ENCODE peak calls at places on chromosomes 7 and 10, in four cellular contexts. T is choroid plexus epithelial cell, U is right atrium auricular region, O is AG04449. X is an unnamed sample.

GRCh38 chr7:142669074-142669654 is 80.1 kb upstream of the PRSS1 start:
- DNase-seq in T (peak), U (no peak), O (no peak), X (no peak)

GRCh38 chr10:103933557-103934121 is 15.7 kb upstream of the STN1 start:
- DNase-seq in T (no peak), U (no peak), O (no peak), X (no peak)

GRCh38 chr10:100786591-100786990 is 41.2 kb downstream of the PAX2 start:
- DNase-seq in T (no peak), U (no peak), O (no peak), X (no peak)

GRCh38 chr7:81618400-81619014 is 151.3 kb downstream of the HGF start:
- DNase-seq in T (peak), U (no peak), O (peak), X (no peak)

GRCh38 chr7:140646931-140647647 is 6.5 kb upstream of the DENND2A start:
- DNase-seq in T (peak), U (no peak), O (no peak), X (no peak)

GRCh38 chr10:9096288-9096687 is 1041.8 kb downstream of the GATA3 start:
- DNase-seq in T (no peak), U (no peak), O (no peak), X (no peak)

GRCh38 chr10:118809372-118809695 is 54.6 kb upstream of the CACUL1 start:
- DNase-seq in T (no peak), U (no peak), O (no peak), X (no peak)

GRCh38 chr10:45526309-45526708 is 146.3 kb downstream of the ZFAND4 start:
- DNase-seq in T (peak), U (no peak), O (no peak), X (no peak)

GRCh38 chr7:95917622-95918021 is 145.3 kb downstream of the DYNC1I1 start:
- DNase-seq in T (no peak), U (no peak), O (no peak), X (no peak)

GRCh38 chr7:35336444-35336843 is 82.5 kb upstream of the TBX20 start:
- DNase-seq in T (no peak), U (no peak), O (no peak), X (no peak)

GRCh38 chr10:63977329-63977923 is 456.2 kb downstream of the REEP3 start:
- DNase-seq in T (peak), U (no peak), O (no peak), X (no peak)

GRCh38 chr7:139702313-139702731 is 75.5 kb downstream of the HIPK2 start:
- DNase-seq in T (no peak), U (no peak), O (no peak), X (no peak)

GRCh38 chr7:98870807-98871491 is 1.1 kb upstream of the TMEM130 start:
- DNase-seq in T (no peak), U (no peak), O (no peak), X (no peak)

GRCh38 chr10:17474595-17474994 is 20.2 kb upstream of the ST8SIA6 start:
- DNase-seq in T (peak), U (no peak), O (no peak), X (no peak)

GRCh38 chr10:52215745-52216361 is 98.2 kb upstream of the DKK1 start:
- DNase-seq in T (peak), U (no peak), O (peak), X (no peak)

GRCh38 chr7:107047902-107048782 is 3.6 kb downstream of the PRKAR2B start:
- DNase-seq in T (peak), U (no peak), O (no peak), X (no peak)

GRCh38 chr7:112995091-112995824 is 91.4 kb downstream of the GPR85 start:
- DNase-seq in T (peak), U (no peak), O (peak), X (peak)

GRCh38 chr10:1504286-1504685 is 233.0 kb downstream of the ADARB2 start:
- DNase-seq in T (no peak), U (no peak), O (no peak), X (no peak)

GRCh38 chr10:22491931-22492615 is 146.8 kb downstream of the SPAG6 start:
- DNase-seq in T (no peak), U (no peak), O (no peak), X (no peak)

DNA sequence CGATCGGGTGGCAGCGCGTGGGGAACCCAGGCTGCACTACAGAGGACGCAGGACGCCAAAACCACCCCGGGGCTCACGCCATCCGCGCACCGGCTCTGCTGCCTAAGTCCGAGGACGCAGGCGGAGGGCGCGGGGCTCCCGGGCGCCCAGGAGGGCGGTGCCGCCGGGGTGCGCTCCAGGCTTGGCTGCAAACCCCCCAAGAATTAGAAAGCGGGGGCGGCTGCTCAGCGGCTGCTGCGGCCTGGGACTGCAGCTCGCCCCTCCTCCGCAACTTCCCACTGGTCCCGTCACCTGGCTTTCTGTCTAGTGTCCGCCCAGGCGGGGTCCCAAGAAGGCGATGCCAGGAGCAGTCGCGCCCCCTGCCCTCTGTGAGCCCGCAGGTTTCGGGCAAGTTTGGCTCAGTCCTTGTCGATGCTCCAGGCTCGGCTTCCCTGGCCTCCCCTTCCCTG is 1.7 kb upstream of the POU6F2 start:
- DNase-seq in T (no peak), U (no peak), O (no peak), X (no peak)
- H3K4me3 ChIP-seq in T (no peak), U (peak), O (no peak), X (no peak)

DNA sequence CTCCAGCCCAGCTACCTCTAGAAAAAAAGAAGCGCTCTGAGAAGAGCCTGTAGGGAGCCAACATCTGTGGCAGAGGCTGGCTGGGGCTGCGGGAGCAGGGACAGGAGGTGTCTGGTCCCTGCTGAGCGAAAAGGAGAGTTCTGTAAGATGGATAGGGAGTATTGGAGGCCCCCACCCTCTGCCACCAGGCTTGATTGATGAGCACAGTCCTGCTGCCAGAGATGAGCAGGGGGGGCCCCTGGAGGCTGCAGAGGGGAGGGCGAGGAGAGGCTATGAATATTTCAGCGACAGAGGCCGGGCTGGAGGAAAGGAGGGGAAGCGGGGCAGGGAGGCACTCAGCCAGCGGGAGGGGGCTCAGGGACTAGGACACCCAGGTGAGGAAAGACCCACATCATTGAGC is 44.5 kb upstream of the HSPB1 start:
- DNase-seq in T (no peak), U (no peak), O (no peak), X (no peak)
- TF ChIP-seq CTCF in T (peak), U (no peak), O (no peak), X (peak)

DNA sequence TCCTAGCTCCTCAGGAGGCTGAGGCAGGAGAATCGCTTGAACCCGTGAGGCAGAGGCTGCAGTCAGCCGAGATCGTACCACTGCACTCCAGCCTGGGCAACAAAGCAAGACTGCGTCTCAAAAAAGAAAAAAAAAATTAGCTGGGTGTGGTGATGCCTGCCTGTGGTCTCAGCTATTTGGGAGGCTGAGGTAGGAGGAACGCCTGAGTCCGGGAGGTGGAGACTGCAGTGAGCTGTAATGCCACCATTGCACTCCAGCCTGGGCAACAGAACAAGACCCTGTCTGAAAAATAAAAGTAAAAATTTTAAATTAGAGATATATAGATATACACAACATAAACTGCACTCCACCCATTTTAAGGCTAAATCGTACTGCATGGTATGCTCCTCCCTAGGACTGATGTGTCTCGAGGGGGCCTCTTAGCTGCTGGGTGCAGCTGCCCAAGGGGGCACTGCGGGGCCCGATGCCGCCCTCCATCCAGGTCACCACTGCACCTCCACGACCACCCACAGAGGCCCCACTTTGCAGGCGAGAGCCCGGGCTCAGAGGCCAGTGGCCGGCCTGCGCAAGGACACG is 40.9 kb upstream of the FOXK1 start:
- DNase-seq in T (no peak), U (no peak), O (no peak), X (no peak)
- H3K4me3 ChIP-seq in T (peak), U (peak), O (peak), X (peak)

GRCh38 chr10:97355571-97355975 is 21.0 kb upstream of the FRAT2 start:
- DNase-seq in T (peak), U (no peak), O (no peak), X (no peak)
- TF ChIP-seq CTCF in T (peak), U (peak), O (peak), X (peak)

GRCh38 chr10:26334932-26335573 is 103.1 kb upstream of the APBB1IP start:
- DNase-seq in T (peak), U (peak), O (no peak), X (peak)
- H3K4me3 ChIP-seq in T (no peak), U (no peak), O (no peak), X (peak)

DNA sequence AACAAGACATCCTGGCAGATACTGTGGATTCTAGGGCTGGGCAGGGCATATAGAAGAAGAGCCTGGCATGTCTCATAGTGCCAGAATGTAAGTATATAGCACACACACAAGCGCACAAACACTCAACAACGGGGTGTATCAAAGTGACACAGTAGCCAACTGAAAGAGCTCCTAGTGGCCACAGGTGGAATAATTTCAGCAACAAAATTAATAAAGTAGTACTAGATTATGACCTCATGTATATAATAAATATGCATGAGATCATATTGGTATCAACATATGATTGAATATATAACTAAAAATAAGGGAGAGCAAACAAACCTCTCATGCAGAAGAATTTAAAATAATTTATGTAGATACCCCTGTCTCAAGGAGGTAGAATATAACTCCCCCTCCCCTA is 72.4 kb upstream of the CXCL12 start:
- DNase-seq in T (no peak), U (no peak), O (no peak), X (no peak)
- TF ChIP-seq CTCF in T (peak), U (no peak), O (no peak), X (peak)